ENCODE peak calls at places on chromosomes 5 and 9, in nine cellular contexts. F is RWPE1; T is DMS53; A is stimulated activated CD4-positive, alpha-beta T cell treated with anti-CD3 and anti-CD28 coated beads, TNF-alpha, amount 100 ng/mL, for 24 hours; O is GM04504; G is Right ventricle myocardium superior; N is DMS 273 treated with DMSO at 0.1 percent for 48 hours; E is progenitor cell of endocrine pancreas; Z is SK-N-SH. V is an unnamed sample.

GRCh38 chr5:997001-997474 is 11.6 kb upstream of the NKD2 start:
- DNase-seq in F (no peak), T (peak; percentile 47), A (no peak), O (no peak), G (peak; percentile 52), N (no peak), E (no peak), Z (no peak), V (no peak)

GRCh38 chr9:89676281-89676680 is 71.5 kb downstream of the GADD45G start:
- DNase-seq in F (peak; percentile 33), T (peak; percentile 99), A (no peak), O (no peak), G (peak; percentile 84), N (peak; percentile 37), E (no peak), Z (peak; percentile 56), V (no peak)

GRCh38 chr5:40791715-40792139 is 6.4 kb downstream of the PRKAA1 start:
- DNase-seq in F (no peak), T (no peak), A (no peak), O (no peak), G (no peak), N (no peak), E (no peak), Z (no peak), V (no peak)

GRCh38 chr5:1881273-1881586 is 1.5 kb downstream of the IRX4 start:
- DNase-seq in F (peak; percentile 91), T (no peak), A (no peak), O (no peak), G (peak; percentile 9), N (no peak), E (no peak), Z (no peak), V (no peak)

GRCh38 chr5:109880907-109881685 is 191.4 kb downstream of the MAN2A1 start:
- DNase-seq in F (no peak), T (peak; percentile 50), A (no peak), O (no peak), G (no peak), N (no peak), E (no peak), Z (no peak), V (no peak)

GRCh38 chr5:40797273-40798011 is 732 bp downstream of the PRKAA1 start:
- DNase-seq in F (peak; percentile 61), T (peak; percentile 70), A (peak; percentile 58), O (peak; percentile 17), G (peak; percentile 88), N (peak; percentile 46), E (peak; percentile 67), Z (peak; percentile 91), V (no peak)

GRCh38 chr5:161096591-161096990 is 244.6 kb upstream of the ATP10B start:
- DNase-seq in F (no peak), T (peak; percentile 26), A (no peak), O (no peak), G (no peak), N (no peak), E (no peak), Z (no peak), V (no peak)

GRCh38 chr5:72013741-72014703 is 93.3 kb upstream of the MAP1B start:
- DNase-seq in F (no peak), T (peak; percentile 65), A (no peak), O (no peak), G (no peak), N (no peak), E (no peak), Z (no peak), V (no peak)

GRCh38 chr9:130936285-130937117 is 2.5 kb downstream of the FIBCD1 start:
- DNase-seq in F (peak; percentile 72), T (peak; percentile 48), A (no peak), O (peak; percentile 32), G (no peak), N (peak; percentile 83), E (no peak), Z (no peak), V (no peak)

GRCh38 chr9:133916159-133916541 is 76.0 kb downstream of the VAV2 start:
- DNase-seq in F (no peak), T (no peak), A (no peak), O (no peak), G (no peak), N (no peak), E (no peak), Z (no peak), V (no peak)

GRCh38 chr9:104774831-104775573 is 11.1 kb downstream of the NIPSNAP3B start:
- DNase-seq in F (no peak), T (no peak), A (no peak), O (no peak), G (no peak), N (no peak), E (no peak), Z (no peak), V (no peak)

GRCh38 chr5:124139995-124140394 is 606.4 kb downstream of the ZNF608 start:
- DNase-seq in F (no peak), T (no peak), A (no peak), O (no peak), G (no peak), N (no peak), E (no peak), Z (no peak), V (no peak)

GRCh38 chr9:83111169-83111568 is 48.2 kb upstream of the RASEF start:
- DNase-seq in F (no peak), T (no peak), A (no peak), O (no peak), G (no peak), N (no peak), E (no peak), Z (no peak), V (no peak)

GRCh38 chr9:38358390-38359296 is 33.9 kb upstream of the ALDH1B1 start:
- DNase-seq in F (no peak), T (no peak), A (no peak), O (no peak), G (no peak), N (no peak), E (no peak), Z (no peak), V (no peak)

GRCh38 chr5:78404682-78405293 is 44.4 kb downstream of the SCAMP1 start:
- DNase-seq in F (no peak), T (no peak), A (no peak), O (no peak), G (no peak), N (no peak), E (no peak), Z (no peak), V (no peak)

GRCh38 chr5:72834919-72835318 is 18.5 kb downstream of the TNPO1 start:
- DNase-seq in F (no peak), T (no peak), A (no peak), O (no peak), G (no peak), N (no peak), E (no peak), Z (no peak), V (no peak)